ENCODE peak calls at places on chromosomes 11 and 22, in six cellular contexts. G is K562, A is GM12878, B is H1, Y is HCT116, Q is HepG2. O is an unnamed sample. For H3K27me3, the result is how much of the 10 kb centered on the place peaks cover.

GRCh38 chr22:48500481-48501230 is 1327.0 kb downstream of the BRD1 start:
- DNase-seq in G (no peak), A (no peak), B (no peak), Y (no peak), Q (no peak), O (no peak)

GRCh38 chr22:39284142-39284980 is 35.1 kb downstream of the RPL3 start:
- DNase-seq in G (no peak), A (no peak), B (no peak), Y (no peak), Q (peak), O (no peak)

GRCh38 chr11:43367382-43368178 is 8.9 kb downstream of the TTC17 start:
- DNase-seq in G (peak), A (peak), B (no peak), Y (no peak), Q (no peak), O (no peak)

GRCh38 chr11:69444381-69445130 is 36.9 kb upstream of the LINC01488 start:
- DNase-seq in G (peak), A (no peak), B (no peak), Y (no peak), Q (peak), O (no peak)

GRCh38 chr11:75700940-75701339 is 16.7 kb upstream of the MOGAT2 start:
- DNase-seq in G (no peak), A (no peak), B (no peak), Y (no peak), Q (no peak), O (no peak)

GRCh38 chr22:30881361-30882180 is 87.0 kb downstream of the MORC2 start:
- DNase-seq in G (peak), A (no peak), B (no peak), Y (no peak), Q (peak), O (no peak)

GRCh38 chr11:12285811-12286222 is 91.6 kb upstream of the PARVA start:
- DNase-seq in G (no peak), A (no peak), B (no peak), Y (no peak), Q (no peak), O (no peak)

GRCh38 chr22:19628038-19628776 is 86.1 kb upstream of the SEPTIN5 start:
- DNase-seq in G (no peak), A (no peak), B (no peak), Y (no peak), Q (no peak), O (no peak)

GRCh38 chr22:28841111-28841510 is 40.7 kb upstream of the XBP1 start:
- DNase-seq in G (no peak), A (no peak), B (no peak), Y (no peak), Q (peak), O (no peak)

GRCh38 chr11:37762079-37762478 is 1164.0 kb upstream of the RAG2 start:
- DNase-seq in G (no peak), A (no peak), B (no peak), Y (no peak), Q (no peak), O (no peak)

GRCh38 chr22:35728639-35729308 is 11.1 kb downstream of the APOL5 start:
- DNase-seq in G (no peak), A (no peak), B (no peak), Y (no peak), Q (no peak), O (no peak)

GRCh38 chr22:39214006-39214382 is 30.8 kb downstream of the PDGFB start:
- DNase-seq in G (no peak), A (no peak), B (no peak), Y (no peak), Q (no peak), O (no peak)

GRCh38 chr22:39448205-39449054 is 8.4 kb upstream of the MGAT3 start:
- DNase-seq in G (no peak), A (no peak), B (no peak), Y (no peak), Q (no peak), O (no peak)

GRCh38 chr11:109085708-109086373 is 336.1 kb upstream of the C11orf87 start:
- DNase-seq in G (no peak), A (no peak), B (no peak), Y (no peak), Q (no peak), O (no peak)

GRCh38 chr11:12854829-12855228 is 154.3 kb upstream of the RASSF10 start:
- DNase-seq in G (no peak), A (no peak), B (no peak), Y (no peak), Q (peak), O (no peak)

GRCh38 chr11:127055240-127055639 is 54.7 kb upstream of the KIRREL3 start:
- DNase-seq in G (no peak), A (no peak), B (no peak), Y (no peak), Q (no peak), O (no peak)

GRCh38 chr11:65223031-65223430 is 38.7 kb upstream of the POLA2 start:
- DNase-seq in G (no peak), A (no peak), B (no peak), Y (no peak), Q (no peak), O (no peak)

GRCh38 chr11:2867722-2868548 is 17.6 kb downstream of the CDKN1C start:
- DNase-seq in G (peak), A (no peak), B (no peak), Y (no peak), Q (no peak), O (no peak)

GRCh38 chr11:67302571-67303131 is 679 bp upstream of the SSH3 start:
- DNase-seq in G (no peak), A (no peak), B (no peak), Y (no peak), Q (no peak), O (no peak)

GRCh38 chr11:134640536-134640935 is 228.5 kb upstream of the B3GAT1 start:
- DNase-seq in G (no peak), A (no peak), B (no peak), Y (no peak), Q (no peak), O (no peak)

GRCh38 chr11:45145421-45146071 is 893 bp upstream of the PRDM11 start:
- DNase-seq in G (peak), A (no peak), B (peak), Y (no peak), Q (no peak), O (peak)

GRCh38 chr11:84398017-84398626 is 1112.0 kb upstream of the CCDC90B start:
- DNase-seq in G (no peak), A (no peak), B (no peak), Y (no peak), Q (peak), O (peak)

GRCh38 chr11:45089251-45089650 is 57.2 kb upstream of the PRDM11 start:
- DNase-seq in G (no peak), A (no peak), B (no peak), Y (no peak), Q (no peak), O (no peak)

GRCh38 chr11:23284626-23285025 is 424.4 kb upstream of the CCDC179 start:
- DNase-seq in G (no peak), A (no peak), B (no peak), Y (no peak), Q (no peak), O (no peak)

DNA sequence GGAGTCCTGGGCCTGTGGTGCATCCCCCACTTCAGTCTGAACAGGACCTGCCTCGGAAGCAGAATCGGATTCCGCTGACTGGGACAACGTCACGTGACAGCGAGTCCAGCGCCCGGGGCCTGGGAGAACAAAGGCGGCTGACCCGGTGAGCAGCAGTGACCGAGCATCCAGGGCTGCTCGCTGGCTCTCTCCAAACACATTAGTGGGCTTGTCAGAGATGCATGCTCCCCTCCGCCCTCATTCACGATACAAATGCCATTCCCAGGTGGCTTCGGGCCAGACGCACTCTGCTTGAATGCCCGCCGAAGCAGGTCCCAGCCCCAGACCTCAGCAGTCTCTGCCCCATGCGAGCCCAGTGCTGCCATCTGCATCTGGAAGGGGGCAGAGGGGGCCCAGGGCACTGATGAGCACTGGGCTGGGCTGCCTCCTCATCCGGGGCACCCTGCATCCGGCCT is 91.0 kb downstream of the WNT7B start:
- DNase-seq in G (no peak), A (no peak), B (no peak), Y (no peak), Q (peak), O (no peak)
- H3K27me3 ChIP-seq in G (half or more), A (under half), B (under half), Y (under half), Q (under half), O (under half)

GRCh38 chr22:23888615-23889401 is 5.4 kb upstream of the MIF start:
- DNase-seq in G (peak), A (no peak), B (no peak), Y (no peak), Q (peak), O (no peak)
- TF ChIP-seq ZNF274 in G (no peak), A (no peak), B (no peak), Y (no peak), Q (no peak), O (no peak)

DNA sequence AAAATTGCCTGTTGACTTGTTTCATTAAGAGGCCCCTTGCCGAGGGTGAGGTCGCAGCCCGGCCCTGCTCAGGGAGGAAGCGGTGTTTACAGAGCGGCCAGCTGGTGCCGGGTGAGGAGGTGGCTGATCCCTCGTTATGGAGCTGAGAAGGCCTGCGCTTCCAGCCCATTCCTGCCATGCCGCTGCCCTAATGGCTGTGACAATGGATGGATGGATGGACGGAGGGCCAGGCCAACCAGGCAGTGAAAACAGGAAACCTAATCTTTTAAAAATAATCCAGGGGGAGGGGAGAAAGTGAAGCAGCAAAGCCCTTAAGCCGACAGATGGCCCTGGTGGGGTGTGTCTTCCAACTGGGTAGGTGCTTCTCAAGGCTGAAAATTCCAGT is 38.5 kb downstream of the BCR start:
- DNase-seq in G (no peak), A (no peak), B (no peak), Y (no peak), Q (peak), O (peak)
- TF ChIP-seq YY1 in G (no peak), A (no peak), B (no peak), Y (no peak), Q (no peak), O (no peak)

GRCh38 chr11:95087171-95087570 is 2.5 kb upstream of the ENDOD1 start:
- DNase-seq in G (no peak), A (no peak), B (no peak), Y (no peak), Q (no peak), O (no peak)

GRCh38 chr11:95086116-95086515 is 3.5 kb upstream of the ENDOD1 start:
- DNase-seq in G (no peak), A (no peak), B (no peak), Y (no peak), Q (no peak), O (no peak)

GRCh38 chr11:95089620-95090542 is at the start of gene ENDOD1:
- DNase-seq in G (peak), A (no peak), B (no peak), Y (no peak), Q (peak), O (no peak)

GRCh38 chr11:95091663-95092062 is 2.0 kb downstream of the ENDOD1 start:
- DNase-seq in G (no peak), A (no peak), B (no peak), Y (no peak), Q (no peak), O (no peak)

GRCh38 chr11:95088946-95089619 is 563 bp upstream of the ENDOD1 start:
- DNase-seq in G (no peak), A (no peak), B (no peak), Y (no peak), Q (no peak), O (no peak)
- H3K27me3 ChIP-seq in G (under half), A (under half), B (under half), Y (under half), Q (under half), O (under half)

DNA sequence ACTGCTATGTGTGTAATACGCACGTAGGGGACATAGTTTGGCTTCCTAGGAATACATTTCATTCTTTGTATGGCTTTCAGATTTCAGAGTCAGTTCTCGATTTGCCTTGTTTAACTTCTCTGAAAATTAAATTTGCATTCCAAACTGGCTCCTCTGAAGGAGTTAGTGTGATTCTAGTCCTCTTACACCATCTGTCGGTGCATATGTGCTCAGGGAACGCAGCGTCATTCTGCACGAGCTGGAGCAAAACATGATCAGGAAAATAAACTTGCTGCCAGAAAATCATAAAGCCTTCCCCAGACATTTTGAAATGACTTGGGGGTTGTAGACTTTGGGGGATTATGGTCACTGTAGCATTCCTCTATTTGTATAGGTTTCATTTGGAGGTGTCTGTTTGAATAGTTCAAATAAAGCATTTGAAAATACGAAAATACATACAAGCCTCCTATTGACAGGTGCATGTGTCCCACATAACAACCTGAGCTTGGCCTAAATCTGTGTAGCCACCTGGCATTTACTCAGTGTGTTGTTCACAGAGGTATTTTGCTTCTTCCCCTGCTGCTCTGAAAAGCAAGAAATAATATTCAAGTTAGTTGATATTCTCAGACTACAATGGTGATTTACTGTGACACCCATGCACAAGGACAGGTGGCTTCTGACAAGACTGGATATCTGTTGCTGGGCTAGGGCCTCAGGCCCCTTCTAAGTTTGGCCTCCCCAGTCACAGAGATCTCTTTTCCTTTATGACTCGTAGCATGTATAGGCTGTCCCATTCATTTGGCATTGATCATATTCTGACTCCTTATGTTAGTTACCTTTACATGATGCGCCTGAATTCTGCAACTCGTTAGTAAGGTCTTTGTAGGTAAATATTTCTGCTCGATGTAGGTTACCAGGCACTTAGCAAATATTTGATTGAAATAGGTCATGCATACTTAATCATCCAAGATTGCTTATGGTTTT is 81.6 kb upstream of the SORL1-AS1 start:
- DNase-seq in G (no peak), A (no peak), B (no peak), Y (no peak), Q (no peak), O (no peak)
- TF ChIP-seq ZNF274 in G (no peak), A (no peak), B (no peak), Y (no peak), Q (no peak), O (no peak)